ENCODE peak calls at places on chromosomes 16 and 17, in seven cellular contexts. One of them, this sample, is unnamed.

GRCh38 chr16:29988346-29989075 is 6.9 kb downstream of the HIRIP3 start:
- DNase-seq in amygdala: no peak
- DNase-seq in upper lobe of left lung: peak
- DNase-seq in esophagus muscularis mucosa: no peak
- DNase-seq in aorta: peak
- DNase-seq in activated CD4-positive, alpha-beta T cell treated with anti-CD3 and anti-CD28 coated beads for 24 hours: no peak
- DNase-seq in CD4-positive, alpha-beta T cell: no peak
- DNase-seq in this sample: no peak

GRCh38 chr17:3981455-3981854 is 17.2 kb upstream of the ATP2A3 start:
- DNase-seq in amygdala: no peak
- DNase-seq in upper lobe of left lung: peak
- DNase-seq in esophagus muscularis mucosa: no peak
- DNase-seq in aorta: peak
- DNase-seq in activated CD4-positive, alpha-beta T cell treated with anti-CD3 and anti-CD28 coated beads for 24 hours: no peak
- DNase-seq in CD4-positive, alpha-beta T cell: no peak
- DNase-seq in this sample: no peak

GRCh38 chr17:81966343-81967243 is 5.6 kb upstream of the NOTUM start:
- DNase-seq in amygdala: no peak
- DNase-seq in upper lobe of left lung: peak
- DNase-seq in esophagus muscularis mucosa: no peak
- DNase-seq in aorta: no peak
- DNase-seq in activated CD4-positive, alpha-beta T cell treated with anti-CD3 and anti-CD28 coated beads for 24 hours: no peak
- DNase-seq in CD4-positive, alpha-beta T cell: no peak
- DNase-seq in this sample: no peak

GRCh38 chr17:47220531-47220999 is 11.4 kb downstream of the MYL4 start:
- DNase-seq in amygdala: no peak
- DNase-seq in upper lobe of left lung: no peak
- DNase-seq in esophagus muscularis mucosa: no peak
- DNase-seq in aorta: no peak
- DNase-seq in activated CD4-positive, alpha-beta T cell treated with anti-CD3 and anti-CD28 coated beads for 24 hours: no peak
- DNase-seq in CD4-positive, alpha-beta T cell: no peak
- DNase-seq in this sample: no peak

GRCh38 chr16:1863681-1864460 is 8.1 kb downstream of the MEIOB start:
- DNase-seq in amygdala: no peak
- DNase-seq in upper lobe of left lung: no peak
- DNase-seq in esophagus muscularis mucosa: no peak
- DNase-seq in aorta: peak
- DNase-seq in activated CD4-positive, alpha-beta T cell treated with anti-CD3 and anti-CD28 coated beads for 24 hours: no peak
- DNase-seq in CD4-positive, alpha-beta T cell: no peak
- DNase-seq in this sample: no peak

GRCh38 chr17:784143-784542 is 2.0 kb downstream of the MRM3 start:
- DNase-seq in amygdala: no peak
- DNase-seq in upper lobe of left lung: no peak
- DNase-seq in esophagus muscularis mucosa: no peak
- DNase-seq in aorta: no peak
- DNase-seq in activated CD4-positive, alpha-beta T cell treated with anti-CD3 and anti-CD28 coated beads for 24 hours: no peak
- DNase-seq in CD4-positive, alpha-beta T cell: no peak
- DNase-seq in this sample: no peak

GRCh38 chr17:9195961-9196668 is 174.8 kb downstream of the NTN1 start:
- DNase-seq in amygdala: no peak
- DNase-seq in upper lobe of left lung: no peak
- DNase-seq in esophagus muscularis mucosa: no peak
- DNase-seq in aorta: no peak
- DNase-seq in activated CD4-positive, alpha-beta T cell treated with anti-CD3 and anti-CD28 coated beads for 24 hours: no peak
- DNase-seq in CD4-positive, alpha-beta T cell: no peak
- DNase-seq in this sample: no peak

GRCh38 chr17:11598274-11599221 is at the start of gene DNAH9:
- DNase-seq in amygdala: peak
- DNase-seq in upper lobe of left lung: peak
- DNase-seq in esophagus muscularis mucosa: peak
- DNase-seq in aorta: peak
- DNase-seq in activated CD4-positive, alpha-beta T cell treated with anti-CD3 and anti-CD28 coated beads for 24 hours: no peak
- DNase-seq in CD4-positive, alpha-beta T cell: no peak
- DNase-seq in this sample: no peak

GRCh38 chr17:57455063-57455914 is 199.0 kb downstream of the MSI2 start:
- DNase-seq in amygdala: no peak
- DNase-seq in upper lobe of left lung: no peak
- DNase-seq in esophagus muscularis mucosa: no peak
- DNase-seq in aorta: no peak
- DNase-seq in activated CD4-positive, alpha-beta T cell treated with anti-CD3 and anti-CD28 coated beads for 24 hours: no peak
- DNase-seq in CD4-positive, alpha-beta T cell: no peak
- DNase-seq in this sample: peak

GRCh38 chr16:70349783-70350182 is 3.1 kb downstream of the DDX19A start:
- DNase-seq in amygdala: no peak
- DNase-seq in upper lobe of left lung: no peak
- DNase-seq in esophagus muscularis mucosa: no peak
- DNase-seq in aorta: no peak
- DNase-seq in activated CD4-positive, alpha-beta T cell treated with anti-CD3 and anti-CD28 coated beads for 24 hours: no peak
- DNase-seq in CD4-positive, alpha-beta T cell: no peak
- DNase-seq in this sample: no peak